ENCODE peak calls at places on chromosomes 16 and 17, in eight cellular contexts. G is GM23338, H is PC-9, T is PC-3, W is HepG2, I is HCT116, X is H9, J is fibroblast of lung. P is an unnamed sample.

GRCh38 chr17:47959825-47960655 is 2.4 kb upstream of the PRR15L start:
- DNase-seq in G (no peak), H (peak), T (no peak), W (no peak), I (no peak), X (no peak), J (no peak), P (no peak)

GRCh38 chr17:82888583-82889495 is 49.0 kb upstream of the ZNF750 start:
- DNase-seq in G (no peak), H (peak), T (no peak), W (peak), I (no peak), X (no peak), J (no peak), P (no peak)

GRCh38 chr17:75830168-75831031 is 13.8 kb downstream of the UNC13D start:
- DNase-seq in G (peak), H (no peak), T (peak), W (no peak), I (no peak), X (peak), J (no peak), P (peak)

GRCh38 chr16:79601092-79601977 is 798 bp upstream of the MAF start:
- DNase-seq in G (peak), H (no peak), T (no peak), W (peak), I (no peak), X (peak), J (peak), P (no peak)

GRCh38 chr17:75065562-75066151 is 18.6 kb downstream of the KCTD2 start:
- DNase-seq in G (no peak), H (no peak), T (no peak), W (no peak), I (no peak), X (no peak), J (peak), P (no peak)

GRCh38 chr16:20318437-20318836 is 8.9 kb downstream of the GP2 start:
- DNase-seq in G (no peak), H (no peak), T (no peak), W (no peak), I (no peak), X (no peak), J (no peak), P (no peak)

GRCh38 chr17:79338589-79338988 is 264.0 kb downstream of the ENGASE start:
- DNase-seq in G (no peak), H (no peak), T (peak), W (no peak), I (no peak), X (no peak), J (peak), P (peak)

GRCh38 chr16:78593352-78593751 is 493.9 kb downstream of the WWOX start:
- DNase-seq in G (no peak), H (no peak), T (no peak), W (peak), I (no peak), X (no peak), J (no peak), P (no peak)

GRCh38 chr16:67399218-67399733 is 6.0 kb upstream of the TPPP3 start:
- DNase-seq in G (peak), H (no peak), T (peak), W (no peak), I (no peak), X (peak), J (peak), P (peak)

GRCh38 chr17:82534401-82534812 is 14.9 kb downstream of the FOXK2 start:
- DNase-seq in G (no peak), H (no peak), T (no peak), W (no peak), I (no peak), X (no peak), J (no peak), P (no peak)

GRCh38 chr16:57245472-57246113 is 534 bp downstream of the ARL2BP start:
- DNase-seq in G (peak), H (no peak), T (peak), W (no peak), I (peak), X (no peak), J (peak), P (no peak)

GRCh38 chr16:75919664-75920063 is 193.4 kb upstream of the CPHXL start:
- DNase-seq in G (no peak), H (no peak), T (no peak), W (no peak), I (no peak), X (no peak), J (peak), P (no peak)

GRCh38 chr16:75921281-75921680 is 195.0 kb upstream of the CPHXL start:
- DNase-seq in G (peak), H (no peak), T (no peak), W (no peak), I (no peak), X (peak), J (no peak), P (no peak)

GRCh38 chr16:75922250-75922649 is 196.0 kb upstream of the CPHXL start:
- DNase-seq in G (no peak), H (no peak), T (no peak), W (no peak), I (no peak), X (no peak), J (no peak), P (no peak)

GRCh38 chr16:75911896-75912295 is 185.6 kb upstream of the CPHXL start:
- DNase-seq in G (no peak), H (no peak), T (no peak), W (no peak), I (no peak), X (no peak), J (no peak), P (no peak)

DNA sequence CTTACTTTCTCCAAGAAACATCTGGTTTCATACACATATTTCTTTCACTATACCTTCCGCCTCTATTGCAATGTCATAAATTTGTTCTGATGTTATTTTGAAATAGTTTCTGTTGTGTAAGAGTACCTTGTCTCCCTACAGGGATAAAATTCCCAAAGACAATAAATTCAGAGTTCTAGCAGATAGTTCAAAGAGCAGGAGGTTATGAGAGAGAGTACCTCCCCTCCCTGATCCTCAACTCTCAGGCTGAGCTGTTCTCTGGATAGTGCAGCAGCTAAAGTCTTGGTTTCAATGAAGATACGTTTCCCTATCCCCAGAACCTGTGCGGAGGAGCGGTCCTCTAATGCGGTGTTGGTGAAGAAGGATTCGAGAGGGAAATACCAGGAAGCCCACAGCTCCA is 190.1 kb upstream of the CPHXL start:
- DNase-seq in G (no peak), H (no peak), T (no peak), W (no peak), I (no peak), X (no peak), J (no peak), P (no peak)
- TF ChIP-seq CTCF in G (no peak), H (no peak), T (no peak), W (no peak), I (no peak), X (no peak), J (no peak), P (no peak)

DNA sequence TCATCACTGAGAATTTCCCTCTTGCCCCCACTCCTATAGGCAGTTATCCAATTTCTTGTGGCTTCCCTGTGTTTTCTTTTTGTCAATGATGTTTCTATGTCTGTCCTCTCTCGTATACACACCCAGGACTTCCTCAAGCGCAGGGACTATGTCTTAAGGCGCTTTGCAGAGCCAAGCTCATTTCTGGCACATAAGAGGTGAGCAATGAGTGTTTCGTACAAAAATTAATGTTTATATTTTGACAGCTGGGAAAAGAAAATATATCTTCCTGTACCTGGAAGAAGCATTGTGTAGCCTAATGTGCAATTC is 966 bp downstream of the DDX42 start:
- DNase-seq in G (peak), H (no peak), T (peak), W (no peak), I (no peak), X (no peak), J (peak), P (peak)
- H3K4me2 ChIP-seq in G (peak), H (peak), T (peak), W (peak), I (peak), X (peak), J (peak), P (peak)

DNA sequence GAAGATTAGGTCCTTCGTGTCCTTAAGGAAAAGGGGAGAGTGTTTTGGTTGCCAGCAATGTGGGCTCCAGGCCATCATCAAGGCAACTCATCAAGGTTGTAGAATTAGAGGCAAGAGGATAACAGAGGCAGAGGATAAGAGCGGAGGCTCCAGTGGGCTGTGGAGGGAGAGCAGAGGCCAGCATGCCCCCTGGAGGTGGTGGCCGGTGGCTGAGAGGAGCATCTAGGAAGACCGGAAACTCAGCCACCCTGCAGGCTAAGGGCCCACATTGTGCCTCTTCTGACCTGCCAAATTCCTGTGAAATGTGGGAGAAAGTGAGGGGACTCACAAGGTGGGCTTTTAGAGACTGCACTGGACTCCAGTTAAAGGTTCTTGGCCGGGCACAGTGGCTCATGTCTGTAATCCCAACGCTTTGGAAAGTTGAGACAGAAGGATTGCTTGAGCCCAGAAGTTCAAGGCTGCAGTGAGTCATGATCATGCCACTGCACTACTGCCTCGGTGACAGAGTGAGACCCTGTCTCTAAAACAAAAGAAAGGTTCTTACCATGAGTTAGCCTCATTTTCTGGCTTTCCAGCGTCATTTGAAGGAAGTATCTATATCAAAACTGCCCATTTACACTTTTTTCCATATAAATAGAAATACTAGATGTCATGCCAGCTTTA is 62.7 kb upstream of the ADORA2B start:
- DNase-seq in G (peak), H (no peak), T (no peak), W (peak), I (no peak), X (peak), J (no peak), P (no peak)
- H2AFZ ChIP-seq in G (peak), H (no peak), T (no peak), W (no peak), I (no peak), X (no peak), J (no peak), P (no peak)

DNA sequence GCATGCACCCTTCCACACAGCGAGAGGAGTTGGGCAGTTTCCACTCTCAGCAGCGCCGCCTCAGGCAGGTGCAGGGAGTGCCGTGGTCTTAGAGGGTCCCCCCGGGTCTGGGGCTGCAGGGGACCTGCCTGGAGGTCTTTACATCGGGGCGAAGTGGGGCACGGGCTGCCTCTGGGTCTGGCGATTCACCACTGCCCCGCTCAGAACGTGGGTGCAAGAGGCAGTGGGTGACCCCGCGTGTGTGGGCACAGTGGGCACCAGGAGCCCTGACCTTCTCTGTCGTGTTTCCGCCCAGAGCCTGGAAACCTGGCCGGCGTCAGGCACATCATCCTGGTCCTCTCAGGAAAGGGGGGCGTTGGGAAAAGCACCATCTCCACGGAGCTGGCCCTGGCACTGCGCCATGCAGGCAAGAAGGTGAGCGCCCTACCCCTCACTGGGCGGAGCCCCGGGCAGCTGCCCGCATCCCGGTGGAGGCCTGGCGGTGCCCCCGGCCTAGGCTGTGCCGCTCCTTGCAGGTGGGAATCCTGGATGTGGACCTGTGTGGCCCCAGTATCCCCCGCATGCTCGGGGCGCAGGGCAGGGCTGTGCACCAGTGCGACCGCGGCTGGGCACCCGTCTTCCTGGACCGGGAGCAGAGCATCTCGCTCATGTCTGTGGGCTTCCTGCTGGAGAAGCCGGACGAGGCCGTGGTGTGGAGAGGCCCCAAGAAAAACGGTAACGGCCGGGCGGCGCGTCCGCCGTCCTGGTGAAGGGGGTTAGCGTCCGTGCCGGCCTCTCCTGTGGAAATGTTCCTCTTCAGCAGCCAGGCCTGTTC is 3.7 kb downstream of the NUBP2 start:
- DNase-seq in G (no peak), H (no peak), T (no peak), W (no peak), I (no peak), X (peak), J (no peak), P (no peak)
- TF ChIP-seq CTCF in G (peak), H (no peak), T (no peak), W (no peak), I (no peak), X (peak), J (no peak), P (peak)

P was measured in OCI-LY7.